ENCODE peak calls at places on chromosome 22, in four cellular contexts. S, X, Z and Y are unnamed samples.

GRCh38 chr22:35177811-35178210 is 79.5 kb upstream of the HMGXB4 start:
- DNase-seq in S (no peak), X (no peak), Z (no peak), Y (no peak)

GRCh38 chr22:30392661-30393321 is 4.0 kb upstream of the SEC14L2 start:
- DNase-seq in S (no peak), X (no peak), Z (no peak), Y (no peak)

GRCh38 chr22:44263547-44263946 is 49.2 kb downstream of the SHISAL1 start:
- DNase-seq in Z (no peak), S (no peak), X (no peak), Y (no peak)

GRCh38 chr22:42271191-42271813 is 849 bp upstream of the TCF20 start:
- DNase-seq in Z (no peak), X (no peak), S (no peak), Y (no peak)

GRCh38 chr22:25402501-25403283 is 161.8 kb upstream of the GRK3 start:
- DNase-seq in X (peak; percentile 59), Z (no peak), S (no peak), Y (no peak)

GRCh38 chr22:49768961-49769690 is 58.5 kb downstream of the BRD1 start:
- DNase-seq in Z (no peak), X (peak; percentile 61), S (no peak), Y (no peak)

GRCh38 chr22:36439481-36440271 is 41.8 kb downstream of the TXN2 start:
- DNase-seq in Z (no peak), S (peak; percentile 11), X (peak; percentile 97), Y (no peak)

GRCh38 chr22:47166446-47167016 is 404.1 kb downstream of the TBC1D22A start:
- DNase-seq in Z (no peak), X (no peak), S (no peak), Y (no peak)

GRCh38 chr22:27152883-27153282 is 495.5 kb downstream of the MIAT start:
- DNase-seq in Z (no peak), X (no peak), S (no peak), Y (no peak)

GRCh38 chr22:30178180-30179126 is 68.1 kb downstream of the LIF start:
- DNase-seq in S (no peak), X (no peak), Z (no peak), Y (no peak)

GRCh38 chr22:38165929-38166593 is 15.6 kb downstream of the PLA2G6 start:
- DNase-seq in Z (no peak), X (no peak), S (no peak), Y (no peak)

GRCh38 chr22:20899827-20900423 is 17.3 kb upstream of the CRKL start:
- DNase-seq in S (no peak), X (no peak), Z (no peak), Y (no peak)

GRCh38 chr22:48259991-48260670 is 1497.7 kb downstream of the TBC1D22A start:
- DNase-seq in Z (no peak), X (no peak), S (no peak), Y (no peak)

GRCh38 chr22:33579448-33580093 is 340.7 kb downstream of the LARGE1 start:
- DNase-seq in X (peak; percentile 38), S (no peak), Z (peak; percentile 38), Y (peak; percentile 33)

GRCh38 chr22:41828516-41828915 is 4.4 kb upstream of the SREBF2 start:
- DNase-seq in S (no peak), Z (no peak), X (no peak), Y (no peak)

GRCh38 chr22:23119492-23120414 is 22.0 kb downstream of the RSPH14 start:
- DNase-seq in Z (no peak), X (no peak), S (peak; percentile 37), Y (no peak)